ENCODE peak calls at places on chromosome 7, in four cellular contexts. S is SW480, J is fibroblast of lung, N is T follicular helper cell. Q is an unnamed sample.

GRCh38 chr7:141558544-141559183 is 7.5 kb downstream of the AGK start:
- DNase-seq in N (no peak), J (peak), S (no peak), Q (peak)

GRCh38 chr7:99143522-99143852 is 421 bp downstream of the SMURF1 start:
- DNase-seq in J (no peak), N (no peak), S (no peak), Q (no peak)

GRCh38 chr7:140585333-140585732 is 55.3 kb downstream of the DENND2A start:
- DNase-seq in S (no peak), J (no peak), N (no peak), Q (no peak)

GRCh38 chr7:7498881-7499280 is 36.8 kb downstream of the COL28A1 start:
- DNase-seq in N (no peak), S (no peak), J (no peak), Q (no peak)

GRCh38 chr7:136074840-136075239 is 97.7 kb upstream of the MTPN start:
- DNase-seq in S (no peak), J (no peak), N (no peak), Q (peak)

GRCh38 chr7:158472631-158473030 is 115.0 kb downstream of the PTPRN2 start:
- DNase-seq in N (no peak), S (no peak), J (no peak), Q (no peak)

GRCh38 chr7:85602196-85602595 is 415.3 kb upstream of the SEMA3D start:
- DNase-seq in S (no peak), N (no peak), J (peak), Q (peak)

GRCh38 chr7:98423043-98423442 is 22.2 kb upstream of the BAIAP2L1 start:
- DNase-seq in N (no peak), S (peak), J (peak), Q (no peak)

GRCh38 chr7:66315192-66315591 is 110.1 kb downstream of the TPST1 start:
- DNase-seq in J (no peak), S (no peak), N (no peak), Q (no peak)

GRCh38 chr7:101923276-101923985 is 106.0 kb downstream of the CUX1 start:
- DNase-seq in S (no peak), J (peak), N (no peak), Q (no peak)